ENCODE peak calls at places on chromosomes 3 and 15, in six cellular contexts. One of them, this sample, is unnamed.

GRCh38 chr15:76057332-76058000 is 2.3 kb upstream of the TMEM266 start:
- DNase-seq in neural progenitor cell: peak; percentile 63
- DNase-seq in colonic mucosa: peak; percentile 33
- DNase-seq in IMR-90: peak; percentile 22
- DNase-seq in endodermal cell: peak; percentile 74
- DNase-seq in mesendoderm: peak; percentile 82
- DNase-seq in this sample: no peak

GRCh38 chr3:126961791-126962461 is 21.0 kb upstream of the PLXNA1 start:
- DNase-seq in neural progenitor cell: no peak
- DNase-seq in colonic mucosa: no peak
- DNase-seq in IMR-90: no peak
- DNase-seq in endodermal cell: no peak
- DNase-seq in mesendoderm: no peak
- DNase-seq in this sample: no peak

GRCh38 chr3:119990888-119991287 is 103.4 kb downstream of the GSK3B start:
- DNase-seq in neural progenitor cell: no peak
- DNase-seq in colonic mucosa: no peak
- DNase-seq in IMR-90: peak; percentile 62
- DNase-seq in endodermal cell: no peak
- DNase-seq in mesendoderm: no peak
- DNase-seq in this sample: no peak

GRCh38 chr3:35665390-35666055 is 26.2 kb downstream of the ARPP21 start:
- DNase-seq in neural progenitor cell: no peak
- DNase-seq in colonic mucosa: no peak
- DNase-seq in IMR-90: peak; percentile 1
- DNase-seq in endodermal cell: no peak
- DNase-seq in mesendoderm: no peak
- DNase-seq in this sample: no peak

GRCh38 chr3:106957021-106957420 is 420.2 kb upstream of the CCDC54 start:
- DNase-seq in neural progenitor cell: no peak
- DNase-seq in colonic mucosa: no peak
- DNase-seq in IMR-90: peak; percentile 89
- DNase-seq in endodermal cell: no peak
- DNase-seq in mesendoderm: no peak
- DNase-seq in this sample: no peak

GRCh38 chr15:27576576-27576975 is 522.5 kb downstream of the OCA2 start:
- DNase-seq in neural progenitor cell: no peak
- DNase-seq in colonic mucosa: no peak
- DNase-seq in IMR-90: no peak
- DNase-seq in endodermal cell: no peak
- DNase-seq in mesendoderm: no peak
- DNase-seq in this sample: no peak

GRCh38 chr15:56839641-56840040 is 78.8 kb upstream of the TCF12 start:
- DNase-seq in neural progenitor cell: no peak
- DNase-seq in colonic mucosa: no peak
- DNase-seq in IMR-90: no peak
- DNase-seq in endodermal cell: no peak
- DNase-seq in mesendoderm: no peak
- DNase-seq in this sample: no peak

GRCh38 chr15:68729789-68730201 is 90.9 kb downstream of the ANP32A start:
- DNase-seq in neural progenitor cell: no peak
- DNase-seq in colonic mucosa: no peak
- DNase-seq in IMR-90: peak; percentile 33
- DNase-seq in endodermal cell: no peak
- DNase-seq in mesendoderm: no peak
- DNase-seq in this sample: no peak

GRCh38 chr3:134201201-134202130 is 49.2 kb downstream of the RYK start:
- DNase-seq in neural progenitor cell: no peak
- DNase-seq in colonic mucosa: no peak
- DNase-seq in IMR-90: peak; percentile 93
- DNase-seq in endodermal cell: no peak
- DNase-seq in mesendoderm: no peak
- DNase-seq in this sample: no peak

GRCh38 chr3:5278666-5279065 is 91.2 kb downstream of the EDEM1 start:
- DNase-seq in neural progenitor cell: no peak
- DNase-seq in colonic mucosa: no peak
- DNase-seq in IMR-90: no peak
- DNase-seq in endodermal cell: no peak
- DNase-seq in mesendoderm: no peak
- DNase-seq in this sample: no peak

GRCh38 chr3:128488636-128488994 is 4.4 kb downstream of the GATA2 start:
- DNase-seq in neural progenitor cell: no peak
- DNase-seq in colonic mucosa: no peak
- DNase-seq in IMR-90: no peak
- DNase-seq in endodermal cell: no peak
- DNase-seq in mesendoderm: peak; percentile 70
- DNase-seq in this sample: no peak

GRCh38 chr15:66599536-66600239 is 33.9 kb upstream of the LCTL start:
- DNase-seq in neural progenitor cell: no peak
- DNase-seq in colonic mucosa: no peak
- DNase-seq in IMR-90: no peak
- DNase-seq in endodermal cell: peak; percentile 53
- DNase-seq in mesendoderm: no peak
- DNase-seq in this sample: no peak

GRCh38 chr15:42544858-42545629 is 3.5 kb downstream of the LRRC57 start:
- DNase-seq in neural progenitor cell: no peak
- DNase-seq in colonic mucosa: no peak
- DNase-seq in IMR-90: no peak
- DNase-seq in endodermal cell: no peak
- DNase-seq in mesendoderm: no peak
- DNase-seq in this sample: no peak

GRCh38 chr3:32413845-32414526 is 22.3 kb downstream of the CMTM7 start:
- DNase-seq in neural progenitor cell: no peak
- DNase-seq in colonic mucosa: no peak
- DNase-seq in IMR-90: no peak
- DNase-seq in endodermal cell: no peak
- DNase-seq in mesendoderm: no peak
- DNase-seq in this sample: no peak

DNA sequence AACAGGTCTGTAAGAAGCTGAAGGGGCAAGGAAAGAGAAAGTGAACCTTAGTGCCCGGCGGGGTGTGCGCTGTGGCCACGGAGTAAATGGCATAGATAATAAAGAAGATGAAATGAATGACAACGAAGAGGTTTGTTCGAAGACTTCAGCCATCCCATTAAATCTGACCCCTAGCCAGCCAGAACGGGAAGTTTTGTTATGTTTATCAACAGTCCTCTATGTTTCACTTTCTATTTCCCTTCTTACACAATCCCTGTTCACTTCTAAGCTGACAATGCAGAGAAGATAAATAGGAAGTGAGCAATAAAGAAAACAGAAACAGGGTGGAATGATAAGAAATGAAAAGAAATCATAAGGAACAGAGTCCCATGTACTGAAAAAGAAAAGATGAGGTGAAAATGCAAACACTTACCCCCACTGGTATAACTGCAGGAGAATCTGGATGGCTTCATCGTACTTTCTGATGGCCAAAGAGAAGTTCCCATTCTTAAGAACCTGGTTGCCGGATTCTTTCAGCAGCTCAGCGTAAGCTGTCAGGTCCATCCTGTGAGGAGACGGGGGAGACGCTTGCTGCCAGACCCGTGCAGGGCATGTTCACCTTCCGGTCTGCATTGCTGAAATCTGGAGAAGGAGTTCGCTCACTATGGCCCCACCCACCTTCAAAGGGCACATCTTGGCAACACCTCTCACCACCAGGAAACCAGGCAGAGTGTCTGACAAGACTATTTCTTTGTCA is 36.8 kb downstream of the TRANK1 start:
- DNase-seq in neural progenitor cell: no peak
- DNase-seq in colonic mucosa: peak; percentile 88
- DNase-seq in IMR-90: peak; percentile 81
- DNase-seq in endodermal cell: peak; percentile 43
- DNase-seq in mesendoderm: no peak
- DNase-seq in this sample: no peak
- H3K9ac ChIP-seq in neural progenitor cell: no peak overlapping the region
- H3K9ac ChIP-seq in colonic mucosa: peak overlapping the region; percentile 96
- H3K9ac ChIP-seq in IMR-90: peak overlapping the region; percentile 58
- H3K9ac ChIP-seq in endodermal cell: no peak overlapping the region
- H3K9ac ChIP-seq in mesendoderm: no peak overlapping the region
- H3K9ac ChIP-seq in this sample: no peak overlapping the region

DNA sequence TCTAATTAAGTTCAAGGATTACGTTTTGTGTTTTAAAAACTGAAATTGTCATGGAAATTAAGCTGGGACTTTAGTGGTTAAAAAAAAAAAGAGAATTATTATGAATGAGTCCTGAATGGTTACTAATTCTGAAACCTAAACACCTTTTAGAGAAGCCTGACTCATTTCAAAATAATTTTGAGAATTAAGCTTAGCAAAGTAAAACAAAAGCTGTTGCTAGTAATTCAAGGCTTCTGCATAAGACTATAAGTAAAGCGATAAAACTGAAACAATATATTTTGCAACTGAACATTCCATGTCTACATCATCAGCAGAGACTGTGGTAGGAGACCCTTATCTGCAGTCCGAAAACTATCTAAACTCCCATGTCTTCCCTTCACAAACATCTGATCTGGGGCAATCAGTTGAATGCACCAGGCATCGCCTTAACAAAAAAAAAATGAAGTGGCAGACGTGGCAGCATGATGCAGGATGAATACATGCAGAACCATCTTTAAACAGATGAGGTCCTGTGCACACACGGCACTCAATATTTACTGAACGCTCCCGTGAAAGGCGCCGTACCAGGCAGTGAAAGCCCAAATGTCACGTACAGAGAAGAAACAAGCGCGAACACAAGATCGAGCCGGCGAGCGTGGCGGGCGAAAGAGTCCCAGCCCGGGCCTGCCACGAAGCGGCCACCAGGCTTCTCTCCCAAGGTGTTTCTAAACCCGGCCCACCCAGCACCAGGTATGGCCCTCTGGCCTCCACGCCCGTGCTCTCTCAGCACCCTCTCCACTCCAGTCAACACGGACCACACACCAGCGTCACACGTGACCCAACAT is 63.1 kb downstream of the CHSY1 start:
- DNase-seq in neural progenitor cell: no peak
- DNase-seq in colonic mucosa: no peak
- DNase-seq in IMR-90: peak; percentile 91
- DNase-seq in endodermal cell: peak; percentile 49
- DNase-seq in mesendoderm: no peak
- DNase-seq in this sample: no peak
- H3K9ac ChIP-seq in neural progenitor cell: no peak overlapping the region
- H3K9ac ChIP-seq in colonic mucosa: no peak overlapping the region
- H3K9ac ChIP-seq in IMR-90: peak overlapping the region; percentile 98
- H3K9ac ChIP-seq in endodermal cell: no peak overlapping the region
- H3K9ac ChIP-seq in mesendoderm: no peak overlapping the region
- H3K9ac ChIP-seq in this sample: no peak overlapping the region

DNA sequence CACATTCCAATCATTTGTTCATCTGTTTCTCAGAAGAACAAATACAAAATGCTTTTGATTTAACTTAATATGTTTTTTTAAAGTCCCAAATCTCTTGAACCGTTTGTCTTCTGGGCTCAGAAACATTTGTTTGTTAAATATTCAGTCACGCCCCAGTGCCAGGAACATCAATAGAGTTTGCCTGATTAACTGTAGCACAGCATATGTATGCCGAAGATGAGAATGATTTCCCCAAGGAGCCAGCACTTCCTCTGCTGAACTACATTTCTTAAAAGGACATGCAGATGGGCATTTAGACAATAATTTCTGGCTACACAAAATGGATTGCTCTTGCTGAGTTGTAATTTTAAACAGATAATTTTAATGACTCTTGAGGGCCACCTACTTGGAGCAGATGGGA is 191.6 kb upstream of the FAM3D start:
- DNase-seq in neural progenitor cell: no peak
- DNase-seq in colonic mucosa: no peak
- DNase-seq in IMR-90: no peak
- DNase-seq in endodermal cell: no peak
- DNase-seq in mesendoderm: no peak
- DNase-seq in this sample: no peak
- H3K9ac ChIP-seq in neural progenitor cell: no peak overlapping the region
- H3K9ac ChIP-seq in colonic mucosa: no peak overlapping the region
- H3K9ac ChIP-seq in IMR-90: no peak overlapping the region
- H3K9ac ChIP-seq in endodermal cell: no peak overlapping the region
- H3K9ac ChIP-seq in mesendoderm: no peak overlapping the region
- H3K9ac ChIP-seq in this sample: no peak overlapping the region

GRCh38 chr3:139588450-139588849 is 48.9 kb upstream of the RBP1 start:
- DNase-seq in neural progenitor cell: peak; percentile 73
- DNase-seq in colonic mucosa: peak; percentile 25
- DNase-seq in IMR-90: no peak
- DNase-seq in endodermal cell: peak; percentile 91
- DNase-seq in mesendoderm: peak; percentile 81
- DNase-seq in this sample: peak; percentile 77

GRCh38 chr3:139585820-139586219 is 46.3 kb upstream of the RBP1 start:
- DNase-seq in neural progenitor cell: no peak
- DNase-seq in colonic mucosa: no peak
- DNase-seq in IMR-90: no peak
- DNase-seq in endodermal cell: no peak
- DNase-seq in mesendoderm: no peak
- DNase-seq in this sample: no peak

DNA sequence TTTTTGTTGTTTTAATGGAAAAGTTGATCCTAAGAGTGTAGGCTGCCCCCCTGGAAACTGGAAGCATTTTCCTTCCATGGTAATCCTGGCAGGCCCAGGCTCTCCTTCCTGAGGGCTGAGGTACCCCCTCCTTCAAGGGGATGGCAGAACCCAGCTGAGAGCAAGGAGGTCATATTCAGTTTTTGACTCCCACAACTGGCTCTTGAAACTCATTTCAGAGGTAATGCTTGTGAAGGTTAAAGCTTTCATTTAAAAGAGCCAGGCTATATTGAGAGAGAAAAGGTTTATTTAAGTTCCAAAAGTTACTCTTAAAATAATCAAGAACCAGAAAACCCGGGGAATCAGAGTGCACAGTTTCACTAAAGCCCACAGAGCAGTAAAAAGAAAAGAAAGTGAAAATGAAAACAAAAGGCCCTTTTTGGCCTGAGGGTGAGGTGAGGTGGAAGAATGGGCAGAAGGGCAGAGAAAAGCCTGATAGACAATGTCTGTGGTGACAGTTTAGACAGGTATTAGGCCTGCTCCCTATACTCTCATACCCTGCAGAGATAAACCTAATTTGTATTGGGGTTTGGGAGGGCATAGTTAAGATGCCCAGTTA is 47.0 kb upstream of the RBP1 start:
- DNase-seq in neural progenitor cell: no peak
- DNase-seq in colonic mucosa: no peak
- DNase-seq in IMR-90: no peak
- DNase-seq in endodermal cell: no peak
- DNase-seq in mesendoderm: no peak
- DNase-seq in this sample: no peak
- H3K9ac ChIP-seq in neural progenitor cell: no peak overlapping the region
- H3K9ac ChIP-seq in colonic mucosa: no peak overlapping the region
- H3K9ac ChIP-seq in IMR-90: no peak overlapping the region
- H3K9ac ChIP-seq in endodermal cell: no peak overlapping the region
- H3K9ac ChIP-seq in mesendoderm: no peak overlapping the region
- H3K9ac ChIP-seq in this sample: no peak overlapping the region

DNA sequence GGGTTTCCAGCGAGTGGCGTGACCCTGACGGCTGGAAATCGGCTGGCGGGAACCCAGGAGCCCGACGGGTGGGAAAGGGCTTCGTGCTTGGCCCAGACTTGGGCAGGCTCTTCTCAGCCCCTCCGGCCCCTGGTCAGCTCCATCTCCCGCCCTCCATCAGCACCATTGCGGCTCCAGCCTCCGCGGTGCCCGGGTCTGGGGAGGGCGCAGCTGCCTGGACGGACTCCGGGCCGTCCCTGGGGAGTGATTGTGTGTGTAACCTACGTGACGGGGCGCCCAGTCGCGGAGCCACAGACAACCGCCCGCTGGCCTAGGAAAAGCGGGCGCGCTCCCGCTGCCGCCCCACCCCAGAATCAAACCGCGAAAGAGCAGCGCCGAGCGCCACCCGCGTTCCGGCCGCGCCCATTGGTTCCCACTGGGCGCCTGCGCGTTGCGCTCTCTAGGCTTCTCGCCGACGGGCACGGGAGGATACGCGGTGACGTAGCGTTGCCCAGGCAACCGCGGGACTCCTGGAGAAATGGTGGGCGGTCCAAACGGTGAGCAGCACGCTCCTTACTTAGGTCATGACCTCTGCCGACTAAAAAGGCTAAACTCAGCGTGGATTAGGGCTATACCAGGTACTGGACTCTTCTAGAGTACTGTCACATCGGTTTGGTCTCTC is at the start of gene CFAP20DC:
- DNase-seq in neural progenitor cell: peak; percentile 97
- DNase-seq in colonic mucosa: peak; percentile 91
- DNase-seq in IMR-90: peak; percentile 89
- DNase-seq in endodermal cell: peak; percentile 97
- DNase-seq in mesendoderm: peak; percentile 98
- DNase-seq in this sample: peak; percentile 96
- H3K9ac ChIP-seq in neural progenitor cell: peak within 1 kb of the TSS; percentile 16
- H3K9ac ChIP-seq in colonic mucosa: no peak within 1 kb of the TSS
- H3K9ac ChIP-seq in IMR-90: peak within 1 kb of the TSS; percentile 74
- H3K9ac ChIP-seq in endodermal cell: peak within 1 kb of the TSS; percentile 46
- H3K9ac ChIP-seq in mesendoderm: peak within 1 kb of the TSS; percentile 91
- H3K9ac ChIP-seq in this sample: peak within 1 kb of the TSS; percentile 35

This sample was measured in H9.